ENCODE peak calls at places on chromosomes 6 and 20, in ten cellular contexts. T, C, B, R, J, Z, L, V, G and A are unnamed samples.

GRCh38 chr6:24093381-24093780 is 32.6 kb upstream of the NRSN1 start:
- DNase-seq in T (no peak), C (no peak), B (no peak), R (no peak), J (no peak), Z (no peak), L (no peak), V (no peak), G (no peak), A (no peak)

GRCh38 chr6:70494833-70495232 is 71.9 kb upstream of the SDHAF4 start:
- DNase-seq in T (no peak), C (no peak), B (no peak), R (no peak), J (no peak), Z (no peak), L (no peak), V (no peak), G (no peak), A (no peak)

GRCh38 chr6:56359201-56359899 is 112.0 kb upstream of the COL21A1 start:
- DNase-seq in T (no peak), C (peak; percentile 51), B (peak; percentile 26), R (peak; percentile 47), J (peak; percentile 51), Z (no peak), L (peak; percentile 88), V (peak; percentile 81), G (peak; percentile 73), A (no peak)

GRCh38 chr6:35305117-35305516 is 7.5 kb downstream of the DEF6 start:
- DNase-seq in T (no peak), C (no peak), B (no peak), R (no peak), J (no peak), Z (no peak), L (peak; percentile 31), V (no peak), G (no peak), A (no peak)

GRCh38 chr6:70398783-70399730 is 14.3 kb upstream of the FAM135A start:
- DNase-seq in T (no peak), C (peak; percentile 99), B (no peak), R (peak; percentile 68), J (peak; percentile 60), Z (no peak), L (peak; percentile 80), V (peak; percentile 88), G (peak; percentile 13), A (no peak)

GRCh38 chr6:39330476-39330875 is 8.0 kb upstream of the KCNK16 start:
- DNase-seq in T (no peak), C (no peak), B (no peak), R (no peak), J (no peak), Z (no peak), L (no peak), V (peak; percentile 55), G (peak; percentile 30), A (peak; percentile 48)

GRCh38 chr6:42819803-42820508 is 38.1 kb downstream of the BICRAL start:
- DNase-seq in T (no peak), C (no peak), B (no peak), R (peak; percentile 37), J (no peak), Z (no peak), L (no peak), V (peak; percentile 37), G (no peak), A (no peak)

GRCh38 chr20:59752704-59753460 is 148.5 kb downstream of the PHACTR3 start:
- DNase-seq in T (no peak), C (no peak), B (peak; percentile 26), R (no peak), J (no peak), Z (no peak), L (no peak), V (no peak), G (peak; percentile 24), A (peak; percentile 58)

GRCh38 chr6:43060034-43060754 is 763 bp downstream of the KLC4 start:
- DNase-seq in T (no peak), C (peak; percentile 53), B (no peak), R (peak; percentile 15), J (peak; percentile 62), Z (peak; percentile 67), L (peak; percentile 93), V (peak; percentile 79), G (peak; percentile 17), A (no peak)

DNA sequence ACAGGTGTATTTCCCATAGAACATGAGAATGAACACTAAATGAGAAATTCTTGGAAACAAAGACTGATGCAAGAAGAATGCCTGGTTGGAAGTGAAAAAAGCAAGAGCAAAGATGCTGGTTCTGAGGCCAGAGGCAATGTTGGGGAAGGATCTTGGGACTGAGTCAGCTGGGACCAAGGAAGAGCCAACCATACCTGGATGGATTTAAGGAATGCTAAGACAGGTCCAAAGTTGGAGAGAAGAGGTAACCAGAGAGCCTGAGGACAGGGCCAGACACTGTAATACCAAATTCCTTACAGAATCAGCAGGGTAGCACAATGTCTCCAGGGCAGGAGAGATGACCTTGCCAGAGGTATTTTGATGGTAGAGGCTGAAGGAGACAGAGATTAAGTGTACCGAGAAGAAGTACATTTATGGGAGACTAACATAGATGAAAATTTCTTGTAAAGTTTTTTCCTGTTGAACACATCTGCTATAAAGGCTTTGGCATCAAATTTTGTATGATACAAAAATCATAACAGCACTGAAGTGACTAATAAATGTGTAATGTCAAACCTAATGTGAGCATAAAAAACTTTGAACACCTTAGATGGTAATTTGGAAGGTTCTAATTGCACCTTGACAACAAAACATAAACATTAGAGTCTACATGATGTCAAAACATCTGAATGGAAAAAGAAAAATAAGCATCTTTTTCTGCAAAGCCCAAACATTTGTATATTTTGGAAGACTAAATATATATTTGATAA is 221.7 kb upstream of the MARCKS start:
- DNase-seq in T (no peak), C (peak; percentile 60), B (no peak), R (no peak), J (no peak), Z (no peak), L (no peak), V (no peak), G (no peak), A (no peak)
- H3K4me1 ChIP-seq in T (peaks cover 8% of the 10 kb centered on the region), C (peaks cover 40% of the 10 kb centered on the region), B (peaks cover 49% of the 10 kb centered on the region), R (peaks cover 61% of the 10 kb centered on the region), J (peaks cover 60% of the 10 kb centered on the region), Z (peaks cover 3% of the 10 kb centered on the region), L (no peaks in the 10 kb centered on the region), V (peaks cover 71% of the 10 kb centered on the region), G (peaks cover 59% of the 10 kb centered on the region), A (peaks cover 35% of the 10 kb centered on the region)

DNA sequence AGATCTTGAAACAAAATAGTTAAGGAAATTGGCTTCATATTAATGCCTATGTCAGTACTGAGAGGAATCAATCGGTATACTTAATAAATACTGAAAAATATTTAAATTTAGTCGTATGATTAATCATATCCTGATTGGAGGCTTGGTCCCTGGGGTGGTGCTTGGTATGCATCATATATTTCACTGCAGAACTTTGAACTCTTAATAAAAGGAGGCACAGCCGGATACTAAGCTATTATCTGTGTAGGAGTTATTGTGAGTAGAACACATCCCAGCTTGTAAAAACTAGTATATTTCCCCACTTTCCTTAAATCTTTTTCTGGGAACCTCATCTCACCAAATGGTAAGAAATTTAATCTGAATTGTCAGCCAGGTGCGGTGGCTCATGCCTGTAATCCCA is 42.4 kb upstream of the SCAF8 start:
- DNase-seq in T (no peak), C (no peak), B (no peak), R (no peak), J (no peak), Z (no peak), L (no peak), V (no peak), G (no peak), A (no peak)
- H3K27ac ChIP-seq in T (no peak overlapping the region), C (no peak overlapping the region), B (no peak overlapping the region), R (no peak overlapping the region), J (no peak overlapping the region), Z (no peak overlapping the region), L (no peak overlapping the region), V (no peak overlapping the region), G (no peak overlapping the region), A (no peak overlapping the region)

GRCh38 chr20:44614525-44614924 is 32.1 kb downstream of the PKIG start:
- DNase-seq in T (peak; percentile 86), C (no peak), B (no peak), R (no peak), J (no peak), Z (peak; percentile 81), L (no peak), V (no peak), G (peak; percentile 56), A (peak; percentile 69)
- H3K4me1 ChIP-seq in T (no peaks in the 10 kb centered on the region), C (no peaks in the 10 kb centered on the region), B (peaks cover 29% of the 10 kb centered on the region), R (peaks cover 6% of the 10 kb centered on the region), J (peaks cover 4% of the 10 kb centered on the region), Z (peaks cover 20% of the 10 kb centered on the region), L (peaks cover 15% of the 10 kb centered on the region), V (peaks cover 4% of the 10 kb centered on the region), G (peaks cover 60% of the 10 kb centered on the region), A (peaks cover 98% of the 10 kb centered on the region)

GRCh38 chr6:129684903-129685639 is 24.9 kb downstream of the ARHGAP18 start:
- DNase-seq in T (no peak), C (no peak), B (no peak), R (no peak), J (no peak), Z (no peak), L (no peak), V (peak; percentile 71), G (no peak), A (no peak)
- H3K27ac ChIP-seq in T (no peak overlapping the region), C (no peak overlapping the region), B (peak overlapping the region; percentile 93), R (peak overlapping the region; percentile 82), J (peak overlapping the region; percentile 53), Z (no peak overlapping the region), L (peak overlapping the region; percentile 72), V (peak overlapping the region; percentile 71), G (peak overlapping the region; percentile 88), A (peak overlapping the region; percentile 78)

DNA sequence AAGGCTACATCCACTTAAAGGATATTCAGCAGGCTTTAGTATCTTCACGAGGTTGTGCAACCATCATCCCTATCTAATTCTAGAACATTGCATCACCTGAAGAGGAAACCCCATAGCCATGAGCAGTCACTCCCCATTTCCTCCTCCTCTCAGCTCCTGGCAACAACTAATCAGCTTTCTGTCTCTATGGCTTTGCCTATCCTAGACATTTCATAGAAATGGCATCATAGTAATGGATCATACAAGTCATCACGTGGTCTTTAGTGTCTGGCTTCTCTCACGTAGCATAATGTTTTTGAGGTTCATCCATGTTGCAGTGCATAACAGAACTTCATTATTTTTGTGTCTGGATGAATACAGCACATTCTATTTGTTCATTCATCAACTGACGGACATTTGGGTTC is 20.5 kb downstream of the SNAI1 start:
- DNase-seq in T (no peak), C (peak; percentile 86), B (no peak), R (no peak), J (no peak), Z (no peak), L (no peak), V (no peak), G (no peak), A (no peak)
- H3K4me1 ChIP-seq in T (no peaks in the 10 kb centered on the region), C (no peaks in the 10 kb centered on the region), B (peaks cover 13% of the 10 kb centered on the region), R (peaks cover 20% of the 10 kb centered on the region), J (peaks cover 8% of the 10 kb centered on the region), Z (no peaks in the 10 kb centered on the region), L (no peaks in the 10 kb centered on the region), V (no peaks in the 10 kb centered on the region), G (peaks cover 55% of the 10 kb centered on the region), A (peaks cover 34% of the 10 kb centered on the region)